ENCODE peak calls at places on chromosomes 2 and 18, in ten cellular contexts. G is NCI-H2081, M is IMR-90, N is GM20000, E is foreskin fibroblast, Q is tibial nerve, C is GM19239, U is HTR-8/SVneo, V is Caco-2, W is astrocyte of the spinal cord. B is an unnamed sample.

GRCh38 chr18:54389143-54389505 is 31.4 kb downstream of the C18orf54 start:
- DNase-seq in G (no peak), M (no peak), N (no peak), E (no peak), Q (no peak), C (no peak), U (no peak), V (no peak), W (no peak), B (no peak)

GRCh38 chr2:235498556-235499305 is 4.9 kb downstream of the AGAP1 start:
- DNase-seq in G (no peak), M (no peak), N (no peak), E (no peak), Q (no peak), C (no peak), U (no peak), V (no peak), W (peak; percentile 37), B (no peak)

GRCh38 chr2:188102881-188103280 is 188.8 kb upstream of the GULP1 start:
- DNase-seq in G (no peak), M (no peak), N (no peak), E (no peak), Q (no peak), C (no peak), U (no peak), V (peak; percentile 29), W (no peak), B (no peak)

GRCh38 chr2:27724191-27724590 is 47.3 kb upstream of the MRPL33 start:
- DNase-seq in G (no peak), M (no peak), N (no peak), E (no peak), Q (no peak), C (no peak), U (no peak), V (no peak), W (no peak), B (no peak)

GRCh38 chr2:124024491-124025348 is at the start of gene CNTNAP5:
- DNase-seq in G (peak; percentile 73), M (no peak), N (peak; percentile 36), E (no peak), Q (no peak), C (no peak), U (no peak), V (no peak), W (peak; percentile 5), B (peak; percentile 43)

GRCh38 chr2:98822301-98823164 is 91.6 kb upstream of the MGAT4A start:
- DNase-seq in G (no peak), M (no peak), N (peak; percentile 56), E (no peak), Q (no peak), C (no peak), U (no peak), V (no peak), W (no peak), B (no peak)

GRCh38 chr2:158761626-158762025 is 33.5 kb upstream of the DAPL1 start:
- DNase-seq in G (no peak), M (peak; percentile 27), N (no peak), E (peak; percentile 23), Q (no peak), C (no peak), U (no peak), V (no peak), W (peak; percentile 38), B (no peak)

GRCh38 chr2:34291076-34291475 is 692.0 kb upstream of the FAM98A start:
- DNase-seq in G (no peak), M (no peak), N (no peak), E (no peak), Q (no peak), C (no peak), U (no peak), V (no peak), W (no peak), B (no peak)

GRCh38 chr2:26768759-26769500 is 4.8 kb downstream of the SLC35F6 start:
- DNase-seq in G (no peak), M (no peak), N (no peak), E (no peak), Q (peak; percentile 66), C (no peak), U (no peak), V (no peak), W (peak; percentile 27), B (no peak)

GRCh38 chr2:221504905-221505304 is 67.2 kb downstream of the EPHA4 start:
- DNase-seq in G (no peak), M (no peak), N (no peak), E (no peak), Q (no peak), C (no peak), U (no peak), V (no peak), W (no peak), B (no peak)